ENCODE peak calls at places on chromosomes 7 and 10, in eight cellular contexts. X is hypothalamus; A is effector memory CD8-positive, alpha-beta T cell; M is AG08395; R is Ammon's horn; D is NCI-H2081; F is EL; T is lower lobe of right lung. P is an unnamed sample.

GRCh38 chr7:135905355-135905754 is 71.8 kb downstream of the MTPN start:
- DNase-seq in R (no peak), X (no peak), A (no peak), M (no peak), T (no peak), F (no peak), D (no peak), P (no peak)

GRCh38 chr10:63829020-63829419 is 307.8 kb downstream of the REEP3 start:
- DNase-seq in D (no peak), X (no peak), F (no peak), M (no peak), R (no peak), T (no peak), A (no peak), P (no peak)

GRCh38 chr10:3944591-3944990 is 159.6 kb upstream of the KLF6 start:
- DNase-seq in R (no peak), T (no peak), X (no peak), F (no peak), A (no peak), D (no peak), M (no peak), P (no peak)

GRCh38 chr7:27814054-27814453 is 74.1 kb downstream of the TAX1BP1 start:
- DNase-seq in X (no peak), M (peak), T (no peak), F (no peak), A (no peak), D (no peak), R (no peak), P (no peak)

GRCh38 chr10:56346845-56347415 is 14.1 kb downstream of the ZWINT start:
- DNase-seq in X (no peak), R (no peak), D (no peak), T (no peak), M (peak), F (peak), A (no peak), P (no peak)

GRCh38 chr7:28629216-28629848 is 217.0 kb downstream of the CREB5 start:
- DNase-seq in F (peak), A (no peak), M (peak), X (no peak), T (no peak), D (no peak), R (peak), P (no peak)

GRCh38 chr10:37713642-37714041 is 143.8 kb downstream of the ZNF248 start:
- DNase-seq in F (no peak), M (no peak), T (no peak), A (no peak), R (no peak), D (no peak), X (no peak), P (no peak)

GRCh38 chr10:79260803-79261740 is 86.2 kb upstream of the PPIF start:
- DNase-seq in D (peak), M (peak), F (no peak), T (no peak), A (no peak), X (no peak), R (peak), P (no peak)

GRCh38 chr7:157795199-157795598 is 458.4 kb downstream of the DNAJB6 start:
- DNase-seq in M (no peak), X (no peak), T (no peak), D (no peak), R (no peak), F (no peak), A (no peak), P (no peak)

P was measured in esophagus squamous epithelium.